ENCODE peak calls at places on chromosomes 11 and 22, in seven cellular contexts. W, N, V, R, P, H and A are unnamed samples.

GRCh38 chr11:94515398-94515797 is 3.1 kb downstream of the C11orf97 start:
- DNase-seq in W (no peak), N (no peak), V (no peak), R (no peak), P (no peak), H (no peak), A (no peak)

GRCh38 chr11:898160-898517 is 12.5 kb downstream of the CHID1 start:
- DNase-seq in W (no peak), N (no peak), V (peak), R (peak), P (no peak), H (no peak), A (peak)

GRCh38 chr22:37887610-37888378 is 18.3 kb upstream of the MICALL1 start:
- DNase-seq in W (no peak), N (no peak), V (peak), R (peak), P (no peak), H (peak), A (peak)

GRCh38 chr11:70423523-70424505 is 25.5 kb downstream of the CTTN start:
- DNase-seq in W (no peak), N (no peak), V (peak), R (peak), P (peak), H (no peak), A (no peak)

GRCh38 chr11:70383664-70384395 is 14.5 kb upstream of the CTTN start:
- DNase-seq in W (no peak), N (no peak), V (no peak), R (no peak), P (no peak), H (no peak), A (no peak)

GRCh38 chr11:114397349-114397982 is 2.8 kb downstream of the C11orf71 start:
- DNase-seq in W (no peak), N (no peak), V (no peak), R (no peak), P (no peak), H (no peak), A (no peak)

GRCh38 chr11:107661656-107662055 is 50.2 kb downstream of the SLN start:
- DNase-seq in W (no peak), N (no peak), V (no peak), R (no peak), P (no peak), H (no peak), A (no peak)

GRCh38 chr11:11416917-11417316 is 63.9 kb upstream of the CSNK2A3 start:
- DNase-seq in W (no peak), N (no peak), V (peak), R (peak), P (no peak), H (no peak), A (no peak)

GRCh38 chr11:32571039-32571438 is 12.6 kb upstream of the EIF3M start:
- DNase-seq in W (no peak), N (no peak), V (no peak), R (no peak), P (no peak), H (no peak), A (no peak)